ENCODE peak calls at places on chromosome 3, in four cellular contexts. X, G, A and E are unnamed samples.
A peak's percentile ranks its signal among the peaks of the same experiment; 100 is the strongest.

GRCh38 chr3:48798998-48799397 is 48.7 kb downstream of the PRKAR2A start:
- DNase-seq in X (no peak), G (no peak), A (no peak), E (no peak)

GRCh38 chr3:105232536-105232935 is 134.2 kb upstream of the ALCAM start:
- DNase-seq in X (no peak), G (no peak), A (no peak), E (no peak)

GRCh38 chr3:123376451-123377172 is 72.3 kb downstream of the ADCY5 start:
- DNase-seq in X (no peak), G (peak; percentile 70), A (no peak), E (no peak)

GRCh38 chr3:127487196-127487595 is 103.3 kb downstream of the TPRA1 start:
- DNase-seq in X (no peak), G (peak; percentile 20), A (no peak), E (no peak)

GRCh38 chr3:46915297-46915822 is 37.8 kb downstream of the PTH1R start:
- DNase-seq in X (peak; percentile 4), G (no peak), A (peak; percentile 26), E (no peak)

GRCh38 chr3:4814302-4814903 is 164.8 kb upstream of the BHLHE40 start:
- DNase-seq in X (no peak), G (no peak), A (no peak), E (no peak)

GRCh38 chr3:43048470-43048869 is 57.4 kb downstream of the POMGNT2 start:
- DNase-seq in X (no peak), G (no peak), A (no peak), E (no peak)

GRCh38 chr3:89278305-89278704 is 170.9 kb downstream of the EPHA3 start:
- DNase-seq in X (no peak), G (no peak), A (no peak), E (no peak)

GRCh38 chr3:134291300-134292254 is 40.9 kb upstream of the RYK start:
- DNase-seq in X (peak; percentile 92), G (peak; percentile 90), A (peak; percentile 90), E (no peak)

GRCh38 chr3:112629425-112629824 is 11.5 kb downstream of the CCDC80 start:
- DNase-seq in X (peak; percentile 67), G (no peak), A (peak; percentile 99), E (no peak)

GRCh38 chr3:4584537-4585249 is 91.5 kb downstream of the ITPR1 start:
- DNase-seq in X (peak; percentile 59), G (no peak), A (no peak), E (no peak)

GRCh38 chr3:99509224-99509623 is 129.2 kb upstream of the COL8A1 start:
- DNase-seq in X (no peak), G (no peak), A (peak; percentile 85), E (no peak)

GRCh38 chr3:65497846-65498245 is 540.9 kb downstream of the MAGI1 start:
- DNase-seq in X (no peak), G (no peak), A (no peak), E (peak; percentile 12)

GRCh38 chr3:65265511-65265910 is 577.7 kb upstream of the ADAMTS9 start:
- DNase-seq in X (no peak), G (no peak), A (no peak), E (no peak)

GRCh38 chr3:146326875-146327543 is 76.1 kb upstream of the PLSCR4 start:
- DNase-seq in X (peak; percentile 47), G (no peak), A (peak; percentile 76), E (no peak)

GRCh38 chr3:171229173-171229572 is 202.7 kb upstream of the SLC2A2 start:
- DNase-seq in X (no peak), G (no peak), A (no peak), E (no peak)

GRCh38 chr3:18097473-18097872 is 327.7 kb downstream of the SATB1 start:
- DNase-seq in X (no peak), G (no peak), A (no peak), E (no peak)

GRCh38 chr3:169818330-169818729 is 5.6 kb upstream of the LRRC34 start:
- DNase-seq in X (no peak), G (no peak), A (peak; percentile 45), E (no peak)

GRCh38 chr3:172359231-172359630 is 89.0 kb downstream of the GHSR start:
- DNase-seq in X (no peak), G (no peak), A (no peak), E (no peak)

GRCh38 chr3:185444329-185444728 is 54.5 kb downstream of the TMEM41A start:
- DNase-seq in X (no peak), G (no peak), A (no peak), E (no peak)

GRCh38 chr3:32691847-32692246 is 6.9 kb downstream of the CNOT10 start:
- DNase-seq in X (no peak), G (no peak), A (no peak), E (no peak)

GRCh38 chr3:112531358-112531781 is 30.4 kb downstream of the ATG3 start:
- DNase-seq in X (no peak), G (no peak), A (peak; percentile 44), E (no peak)

GRCh38 chr3:42476225-42477160 is 25.9 kb upstream of the VIPR1 start:
- DNase-seq in X (no peak), G (peak; percentile 88), A (no peak), E (no peak)

GRCh38 chr3:119751423-119751822 is 30.5 kb upstream of the NR1I2 start:
- DNase-seq in X (no peak), G (no peak), A (no peak), E (no peak)

GRCh38 chr3:58563386-58564035 is 13.7 kb downstream of the FAM107A start:
- DNase-seq in X (no peak), G (peak; percentile 62), A (no peak), E (no peak)

GRCh38 chr3:42263354-42264346 is 2.3 kb downstream of the CCK start:
- DNase-seq in X (no peak), G (no peak), A (no peak), E (no peak)

GRCh38 chr3:119301001-119301400 is 6.8 kb downstream of the ARHGAP31 start:
- DNase-seq in X (no peak), G (no peak), A (peak; percentile 17), E (no peak)

GRCh38 chr3:197466586-197467399 is 89.0 kb downstream of the BDH1 start:
- DNase-seq in X (no peak), G (no peak), A (peak; percentile 84), E (no peak)

DNA sequence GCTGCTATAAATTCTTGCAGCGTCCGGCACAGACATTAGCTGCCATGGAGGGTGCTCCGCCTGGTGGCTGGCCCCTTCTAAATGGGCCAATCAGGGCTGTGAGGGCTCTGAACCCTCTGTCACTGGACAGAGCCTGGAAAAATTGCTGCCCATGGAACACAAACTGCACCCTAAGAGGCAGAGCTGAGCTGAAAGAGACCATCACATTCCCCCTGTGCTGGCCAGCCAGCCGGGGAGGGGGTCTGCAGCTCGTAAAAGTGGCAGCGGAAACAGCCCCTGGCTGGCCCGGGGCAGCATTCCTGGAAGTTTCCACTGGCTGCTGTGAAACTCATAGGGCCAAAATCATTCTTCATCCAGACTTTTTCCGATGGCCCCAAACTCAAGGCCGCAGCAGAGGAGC is 21.0 kb upstream of the DUSP7 start:
- DNase-seq in X (no peak), G (no peak), A (no peak), E (no peak)
- TF ChIP-seq CTCF in X (no peak), G (no peak), A (peak; percentile 14), E (no peak)

GRCh38 chr3:86990734-86991481 is at the start of gene VGLL3:
- DNase-seq in X (peak; percentile 85), G (peak; percentile 85), A (peak; percentile 92), E (peak; percentile 65)
- TF ChIP-seq CTCF in X (no peak), G (no peak), A (peak; percentile 48), E (peak; percentile 46)

GRCh38 chr3:45664558-45664957 is 24.6 kb upstream of the SACM1L start:
- DNase-seq in X (no peak), G (no peak), A (no peak), E (no peak)
- TF ChIP-seq CTCF in X (no peak), G (no peak), A (no peak), E (no peak)

GRCh38 chr3:16365454-16366128 is 100.6 kb downstream of the OXNAD1 start:
- DNase-seq in X (no peak), G (no peak), A (no peak), E (no peak)

GRCh38 chr3:16364323-16364722 is 99.3 kb downstream of the OXNAD1 start:
- DNase-seq in X (no peak), G (no peak), A (no peak), E (no peak)

GRCh38 chr3:16364963-16365362 is 100.0 kb downstream of the OXNAD1 start:
- DNase-seq in X (no peak), G (no peak), A (no peak), E (no peak)

GRCh38 chr3:16369247-16369646 is 104.2 kb downstream of the OXNAD1 start:
- DNase-seq in X (no peak), G (no peak), A (peak; percentile 48), E (no peak)

DNA sequence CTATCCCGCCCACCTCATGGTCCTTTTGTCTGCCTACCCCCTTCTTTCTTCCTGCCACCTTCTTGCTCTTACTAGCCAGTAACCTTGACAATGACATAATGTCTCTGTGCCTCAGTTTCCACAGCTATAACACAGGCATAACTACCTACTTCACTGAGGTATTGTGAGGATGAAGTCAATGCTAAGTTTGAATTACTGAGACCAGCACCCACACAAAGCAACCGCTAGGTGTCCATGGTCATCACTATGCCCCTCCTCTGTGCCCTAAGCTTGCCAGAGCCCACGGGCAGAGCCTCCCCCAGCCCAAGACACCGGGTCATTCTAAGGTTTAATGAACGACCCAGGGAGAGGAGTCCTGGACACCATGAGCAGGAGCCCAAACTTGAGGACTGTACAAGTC is 101.6 kb downstream of the OXNAD1 start:
- DNase-seq in X (no peak), G (no peak), A (no peak), E (no peak)
- TF ChIP-seq CTCF in X (no peak), G (no peak), A (no peak), E (peak; percentile 33)

GRCh38 chr3:106336619-106337018 is 467.8 kb upstream of the CBLB start:
- DNase-seq in X (no peak), G (no peak), A (no peak), E (no peak)
- TF ChIP-seq CTCF in X (no peak), G (no peak), A (no peak), E (no peak)